ENCODE peak calls at places on chromosomes 12 and 14, in eight cellular contexts. V is fibroblast of pulmonary artery, F is ovary, O is AG10803, A is hepatocyte, N is stomach, U is A549, B is dorsolateral prefrontal cortex. Q is an unnamed sample.

GRCh38 chr12:113136128-113136989 is 798 bp upstream of the RASAL1 start:
- DNase-seq in V (no peak), F (no peak), O (no peak), A (no peak), N (peak), U (peak), B (peak), Q (no peak)

GRCh38 chr14:92635031-92635430 is 113.4 kb downstream of the LGMN start:
- DNase-seq in V (no peak), F (no peak), O (no peak), A (no peak), N (no peak), U (no peak), B (no peak), Q (no peak)

GRCh38 chr12:110661337-110661972 is 27.5 kb downstream of the HVCN1 start:
- DNase-seq in V (no peak), F (no peak), O (no peak), A (no peak), N (peak), U (no peak), B (no peak), Q (no peak)

GRCh38 chr12:50110127-50110761 is 1.8 kb upstream of the COX14 start:
- DNase-seq in V (no peak), F (peak), O (no peak), A (peak), N (peak), U (peak), B (no peak), Q (no peak)

GRCh38 chr12:110179291-110179690 is 55.1 kb downstream of the IFT81 start:
- DNase-seq in V (peak), F (no peak), O (peak), A (no peak), N (no peak), U (no peak), B (no peak), Q (no peak)

GRCh38 chr14:70333289-70333688 is 26.2 kb downstream of the COX16 start:
- DNase-seq in V (no peak), F (no peak), O (no peak), A (no peak), N (no peak), U (no peak), B (no peak), Q (no peak)

GRCh38 chr14:88986146-88986841 is 161.8 kb downstream of the TTC8 start:
- DNase-seq in V (peak), F (peak), O (peak), A (peak), N (no peak), U (peak), B (no peak), Q (no peak)

GRCh38 chr12:115700896-115701465 is 576.5 kb downstream of the MED13L start:
- DNase-seq in V (no peak), F (no peak), O (peak), A (no peak), N (no peak), U (no peak), B (no peak), Q (no peak)

GRCh38 chr14:75840911-75841310 is 140.9 kb downstream of the TGFB3 start:
- DNase-seq in V (no peak), F (no peak), O (no peak), A (no peak), N (no peak), U (no peak), B (no peak), Q (no peak)

GRCh38 chr12:89671469-89671868 is 37.2 kb downstream of the ATP2B1 start:
- DNase-seq in V (peak), F (no peak), O (peak), A (no peak), N (no peak), U (no peak), B (no peak), Q (peak)

GRCh38 chr14:71206766-71207371 is 299.6 kb downstream of the PCNX1 start:
- DNase-seq in V (peak), F (no peak), O (peak), A (no peak), N (peak), U (peak), B (peak), Q (peak)

GRCh38 chr12:26266881-26267280 is 71.5 kb downstream of the SSPN start:
- DNase-seq in V (no peak), F (no peak), O (no peak), A (no peak), N (no peak), U (no peak), B (no peak), Q (no peak)

GRCh38 chr14:31854508-31855075 is 222.5 kb upstream of the ARHGAP5 start:
- DNase-seq in V (no peak), F (no peak), O (peak), A (no peak), N (no peak), U (no peak), B (no peak), Q (no peak)
- TF ChIP-seq CTCF in V (no peak), F (no peak), O (no peak), A (no peak), N (no peak), U (no peak), B (no peak), Q (no peak)

GRCh38 chr14:23364604-23365352 is at the start of gene EFS:
- DNase-seq in V (no peak), F (peak), O (peak), A (no peak), N (no peak), U (no peak), B (peak), Q (no peak)

GRCh38 chr14:23370221-23370620 is 2.4 kb upstream of the IL25 start:
- DNase-seq in V (no peak), F (no peak), O (no peak), A (no peak), N (no peak), U (no peak), B (no peak), Q (no peak)

GRCh38 chr14:23365353-23366162 is 586 bp upstream of the EFS start:
- DNase-seq in V (no peak), F (peak), O (no peak), A (peak), N (peak), U (no peak), B (no peak), Q (no peak)

GRCh38 chr14:23364164-23364571 is 804 bp downstream of the EFS start:
- DNase-seq in V (no peak), F (no peak), O (peak), A (peak), N (no peak), U (no peak), B (peak), Q (no peak)

GRCh38 chr14:23366163-23366921 is 1.4 kb upstream of the EFS start:
- DNase-seq in V (peak), F (peak), O (peak), A (peak), N (no peak), U (no peak), B (peak), Q (no peak)
- H3K4me3 ChIP-seq in V (peak), F (peak), O (peak), A (peak), N (peak), U (no peak), B (peak), Q (no peak)

GRCh38 chr12:93743229-93743998 is 66.2 kb downstream of the CRADD start:
- DNase-seq in V (no peak), F (no peak), O (no peak), A (no peak), N (no peak), U (no peak), B (no peak), Q (no peak)

GRCh38 chr12:93743999-93744689 is 67.0 kb downstream of the CRADD start:
- DNase-seq in V (no peak), F (no peak), O (no peak), A (no peak), N (no peak), U (no peak), B (no peak), Q (no peak)

GRCh38 chr12:93740721-93741120 is 63.5 kb downstream of the CRADD start:
- DNase-seq in V (no peak), F (no peak), O (peak), A (no peak), N (no peak), U (no peak), B (no peak), Q (peak)

GRCh38 chr12:93741741-93742085 is 64.5 kb downstream of the CRADD start:
- DNase-seq in V (no peak), F (no peak), O (peak), A (peak), N (no peak), U (peak), B (no peak), Q (peak)

DNA sequence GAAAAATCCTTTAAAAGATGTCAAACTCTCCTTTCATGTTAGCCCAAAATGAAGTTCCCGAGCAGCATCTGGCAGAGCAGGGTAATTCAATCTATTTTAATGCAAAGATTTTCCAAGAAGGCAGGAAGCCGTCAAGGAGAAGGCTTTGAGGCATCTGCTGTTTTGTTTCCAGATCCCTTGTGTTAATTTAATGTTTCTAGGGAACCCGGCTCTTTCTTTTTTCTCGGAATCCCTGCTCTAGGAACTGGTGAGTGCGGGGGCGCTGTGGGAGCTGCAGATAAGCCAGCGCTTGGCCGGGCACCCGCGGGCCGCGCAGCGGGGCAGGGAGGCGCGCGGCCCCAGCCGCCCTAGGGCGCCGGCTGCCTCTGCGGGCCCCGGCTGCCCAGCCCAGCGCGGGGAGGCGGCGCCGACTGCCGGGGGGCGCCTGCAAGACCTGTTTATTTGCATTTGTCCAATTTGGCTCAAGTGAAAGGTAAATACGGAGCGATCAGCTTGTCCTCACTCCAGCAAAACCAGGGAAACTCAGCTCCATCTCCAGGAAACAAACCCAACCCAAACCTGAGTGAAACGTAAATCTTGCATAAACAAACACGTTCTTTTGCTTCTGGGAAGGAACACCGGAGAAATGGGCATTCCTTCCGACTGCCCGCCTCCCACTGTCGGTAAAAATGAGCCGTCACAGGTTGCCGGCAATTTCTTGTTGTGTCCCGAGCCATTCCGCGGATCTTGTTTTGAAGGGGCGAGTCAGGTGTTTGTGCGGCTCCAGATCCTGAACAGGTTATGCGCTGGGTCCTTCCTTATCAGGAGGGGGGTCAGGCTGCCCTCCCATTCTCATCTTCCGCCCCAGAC is 65.1 kb downstream of the CRADD start:
- DNase-seq in V (peak), F (peak), O (peak), A (peak), N (peak), U (peak), B (peak), Q (peak)
- TF ChIP-seq CTCF in V (peak), F (peak), O (peak), A (peak), N (peak), U (peak), B (peak), Q (peak)

DNA sequence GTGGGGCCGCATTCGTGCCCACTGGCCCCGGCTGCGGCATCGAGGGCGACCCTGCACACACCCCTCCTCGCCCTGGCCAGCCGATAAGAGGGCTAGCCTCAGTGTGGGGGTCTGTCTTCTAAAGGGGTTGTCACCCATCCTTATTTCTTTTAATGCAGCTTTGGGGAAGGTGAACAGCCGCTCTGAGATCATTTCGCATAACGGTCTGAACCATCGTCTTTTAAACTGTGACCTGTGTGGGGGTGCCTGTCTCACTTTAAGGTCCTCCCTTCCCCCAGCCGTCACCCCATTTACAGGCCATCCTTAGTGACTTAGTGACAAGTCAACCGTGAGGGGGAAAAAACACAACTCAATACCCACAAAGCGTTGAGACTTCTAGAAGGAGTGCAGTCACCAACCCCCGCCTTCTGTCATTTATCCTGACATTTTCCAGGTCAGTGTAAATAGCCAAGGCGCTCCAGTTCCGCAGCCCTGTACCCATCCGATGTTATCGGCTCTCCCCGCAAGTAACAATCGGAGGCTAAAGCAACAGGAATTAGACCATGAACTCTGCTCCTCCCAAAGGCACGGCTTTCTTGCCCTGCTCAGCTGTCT is 469 bp upstream of the DENND5B start:
- DNase-seq in V (peak), F (peak), O (peak), A (peak), N (no peak), U (peak), B (peak), Q (no peak)
- H3K4me3 ChIP-seq in V (peak), F (peak), O (peak), A (peak), N (peak), U (peak), B (peak), Q (peak)

DNA sequence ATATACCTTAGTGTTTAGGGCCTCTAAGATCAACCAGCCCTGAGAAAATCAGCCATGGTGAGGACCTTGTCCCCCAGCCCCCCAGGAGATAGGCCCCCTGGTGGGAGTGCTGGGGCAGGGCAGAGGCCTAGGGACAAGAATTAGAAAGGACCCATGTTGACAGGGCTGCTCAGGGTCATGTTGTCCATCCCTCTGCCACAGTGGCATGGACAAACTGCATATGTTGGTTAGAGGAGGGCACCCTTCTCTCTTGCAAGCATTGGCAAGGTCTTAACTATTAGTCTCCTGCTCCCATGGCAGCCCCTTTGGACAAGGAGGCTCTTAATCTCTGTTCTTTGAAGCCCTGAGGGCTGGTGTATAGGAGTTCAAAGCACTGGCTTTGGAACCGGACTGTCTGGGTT is 755 bp upstream of the PTPN6 start:
- DNase-seq in V (no peak), F (no peak), O (no peak), A (no peak), N (no peak), U (no peak), B (no peak), Q (no peak)
- TF ChIP-seq CTCF in V (peak), F (no peak), O (no peak), A (no peak), N (no peak), U (no peak), B (no peak), Q (peak)

DNA sequence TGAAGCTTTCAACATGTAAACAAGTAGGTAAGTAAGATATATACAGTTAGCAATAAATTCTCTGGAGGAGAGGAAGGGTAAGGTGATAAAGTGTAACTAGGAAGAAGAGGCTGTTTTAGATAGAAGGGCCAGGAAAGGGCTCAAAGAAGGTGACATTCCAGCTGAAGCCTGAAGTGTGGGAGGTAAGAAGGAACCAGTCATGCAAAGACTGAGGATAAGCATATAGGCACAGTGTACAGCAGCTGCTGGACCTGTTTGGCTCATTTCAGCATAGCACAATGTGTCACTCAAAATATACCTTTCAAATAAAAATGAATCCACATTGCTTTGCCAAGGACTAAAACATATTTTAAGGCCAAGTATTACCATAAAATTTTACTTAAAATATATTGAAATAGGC is 28.6 kb upstream of the ARL1 start:
- DNase-seq in V (no peak), F (no peak), O (no peak), A (no peak), N (no peak), U (no peak), B (no peak), Q (no peak)
- H3K4me3 ChIP-seq in V (no peak), F (no peak), O (no peak), A (no peak), N (no peak), U (no peak), B (no peak), Q (no peak)

GRCh38 chr14:25436906-25437305 is 387.0 kb upstream of the STXBP6 start:
- DNase-seq in V (no peak), F (no peak), O (no peak), A (no peak), N (no peak), U (no peak), B (no peak), Q (no peak)

GRCh38 chr14:25430808-25431207 is 380.9 kb upstream of the STXBP6 start:
- DNase-seq in V (no peak), F (no peak), O (no peak), A (no peak), N (no peak), U (no peak), B (no peak), Q (no peak)

GRCh38 chr14:25431211-25432076 is 381.5 kb upstream of the STXBP6 start:
- DNase-seq in V (peak), F (no peak), O (no peak), A (peak), N (peak), U (peak), B (no peak), Q (no peak)
- TF ChIP-seq CTCF in V (no peak), F (no peak), O (no peak), A (peak), N (no peak), U (no peak), B (no peak), Q (no peak)

DNA sequence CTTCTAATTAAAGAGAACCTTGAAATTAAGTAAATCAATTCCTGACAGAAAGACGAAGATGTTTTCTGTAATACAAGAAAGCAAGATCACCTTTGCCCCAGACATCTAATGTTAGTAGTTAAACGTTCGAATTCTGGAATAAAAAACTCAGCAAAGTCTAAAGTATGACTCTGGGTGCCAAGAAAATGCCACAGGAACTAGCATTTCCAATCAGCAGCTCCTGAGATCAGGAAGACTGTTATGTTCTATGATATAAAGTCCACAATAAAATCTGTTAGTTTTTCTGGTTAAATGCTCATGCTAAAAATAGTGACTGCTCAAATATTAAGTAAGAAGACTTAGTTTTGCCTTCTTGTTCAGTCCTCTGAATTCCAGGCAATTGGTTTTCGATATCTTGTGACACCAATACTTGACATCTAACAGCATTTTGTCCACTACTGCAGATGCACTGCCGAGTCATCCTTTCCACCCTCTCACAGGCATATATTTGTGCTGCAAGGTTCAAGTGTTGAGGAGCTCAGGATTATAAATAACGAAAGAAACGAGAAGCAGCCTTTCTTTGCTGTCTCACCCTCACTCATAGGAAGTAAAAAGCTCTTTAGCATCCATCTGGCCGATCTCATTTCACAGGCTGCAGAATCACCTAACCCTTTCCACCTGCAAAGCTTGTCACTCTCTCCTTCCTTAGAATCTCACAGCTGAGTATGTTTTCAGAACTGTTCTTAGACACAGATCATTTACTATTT is 32.0 kb downstream of the SSH1 start:
- DNase-seq in V (peak), F (no peak), O (peak), A (no peak), N (no peak), U (no peak), B (no peak), Q (no peak)
- H3K4me3 ChIP-seq in V (peak), F (no peak), O (peak), A (no peak), N (no peak), U (no peak), B (no peak), Q (peak)

GRCh38 chr12:66279127-66279712 is 23.1 kb upstream of the HELB start:
- DNase-seq in V (peak), F (no peak), O (no peak), A (peak), N (no peak), U (peak), B (no peak), Q (no peak)
- TF ChIP-seq CTCF in V (peak), F (no peak), O (peak), A (peak), N (peak), U (peak), B (peak), Q (peak)

GRCh38 chr12:53182836-53183235 is 2.1 kb upstream of the CSAD start:
- DNase-seq in V (peak), F (no peak), O (no peak), A (no peak), N (no peak), U (no peak), B (no peak), Q (no peak)
- H3K4me3 ChIP-seq in V (peak), F (no peak), O (no peak), A (no peak), N (no peak), U (no peak), B (no peak), Q (no peak)

Q was measured in epithelial cell of proximal tubule.